ENCODE peak calls at places on chromosome 20, in four cellular contexts. E is fibroblast of lung, I is NB4, H is brain microvascular endothelial cell. Q is an unnamed sample.
A peak's percentile ranks its signal among the peaks of the same experiment; 100 is the strongest.

GRCh38 chr20:47243906-47244305 is 112.6 kb downstream of the ZMYND8 start:
- DNase-seq in E (no peak), I (no peak), H (no peak), Q (no peak)

GRCh38 chr20:22430746-22431168 is 153.6 kb downstream of the FOXA2 start:
- DNase-seq in E (no peak), I (no peak), H (no peak), Q (no peak)

GRCh38 chr20:9185511-9185910 is 116.6 kb downstream of the PLCB4 start:
- DNase-seq in E (peak; percentile 49), I (no peak), H (peak; percentile 62), Q (peak; percentile 4)

GRCh38 chr20:9884061-9884460 is 45.2 kb upstream of the PAK5 start:
- DNase-seq in E (no peak), I (no peak), H (no peak), Q (peak; percentile 17)

GRCh38 chr20:50518270-50518721 is 8.1 kb downstream of the PTPN1 start:
- DNase-seq in E (peak; percentile 68), I (no peak), H (no peak), Q (peak; percentile 38)

GRCh38 chr20:48129319-48129973 is 344.2 kb upstream of the SULF2 start:
- DNase-seq in E (no peak), I (no peak), H (no peak), Q (no peak)

GRCh38 chr20:49890651-49891361 is 24.5 kb downstream of the SPATA2 start:
- DNase-seq in E (no peak), I (no peak), H (peak; percentile 18), Q (no peak)

GRCh38 chr20:62406635-62407176 is 379 bp downstream of the CABLES2 start:
- DNase-seq in E (no peak), I (no peak), H (no peak), Q (no peak)

GRCh38 chr20:63977392-63978276 is 1.8 kb downstream of the SAMD10 start:
- DNase-seq in E (peak; percentile 76), I (peak; percentile 96), H (peak; percentile 83), Q (peak; percentile 55)
- H3K4me3 ChIP-seq in E (no peak overlapping the region), I (peak overlapping the region; percentile 48), H (no peak overlapping the region), Q (no peak overlapping the region)

GRCh38 chr20:3228750-3229032 is 10.3 kb downstream of the SLC4A11 start:
- DNase-seq in E (no peak), I (no peak), H (no peak), Q (no peak)
- H3K4me3 ChIP-seq in E (no peak overlapping the region), I (no peak overlapping the region), H (no peak overlapping the region), Q (no peak overlapping the region)

GRCh38 chr20:32304121-32304520 is 26.7 kb downstream of the KIF3B start:
- DNase-seq in E (no peak), I (no peak), H (no peak), Q (no peak)
- H3K4me3 ChIP-seq in E (no peak overlapping the region), I (no peak overlapping the region), H (no peak overlapping the region), Q (no peak overlapping the region)

DNA sequence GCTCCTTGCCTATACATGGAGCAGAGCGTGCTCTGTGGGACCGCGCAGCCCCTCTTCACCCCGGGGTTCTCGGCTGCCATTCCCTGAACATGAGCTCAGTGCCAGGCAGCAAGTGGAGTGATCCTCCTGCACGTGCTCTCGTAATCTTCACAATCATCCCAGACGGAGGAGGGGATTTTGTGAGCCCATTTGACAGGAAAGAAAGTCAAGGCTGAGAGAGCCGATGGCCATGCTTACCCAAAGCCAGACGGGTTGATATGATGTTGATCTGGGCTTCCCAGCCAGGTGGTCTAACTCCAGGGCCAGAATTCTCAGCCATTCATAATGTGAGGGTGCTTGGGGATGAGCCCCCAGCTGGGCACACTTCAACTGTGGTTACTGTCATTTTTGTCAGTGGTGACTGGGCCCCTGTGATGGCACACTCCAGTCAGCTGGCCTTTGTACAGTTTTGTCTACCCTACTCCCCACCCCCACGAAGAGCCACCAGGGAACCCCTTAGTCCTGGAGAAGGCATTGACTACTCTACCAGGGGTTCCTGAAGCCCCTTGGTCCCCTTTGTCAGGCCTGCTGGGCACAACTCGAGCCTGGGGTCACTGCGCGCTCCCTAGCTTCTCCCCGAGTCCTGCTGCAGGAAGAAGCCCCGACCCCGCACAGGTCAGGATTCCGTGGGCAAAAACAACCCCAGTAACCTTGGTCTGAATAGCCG is 1.5 kb downstream of the APCDD1L start:
- DNase-seq in E (no peak), I (no peak), H (no peak), Q (no peak)
- H3K4me3 ChIP-seq in E (no peak overlapping the region), I (no peak overlapping the region), H (peak overlapping the region; percentile 66), Q (no peak overlapping the region)

DNA sequence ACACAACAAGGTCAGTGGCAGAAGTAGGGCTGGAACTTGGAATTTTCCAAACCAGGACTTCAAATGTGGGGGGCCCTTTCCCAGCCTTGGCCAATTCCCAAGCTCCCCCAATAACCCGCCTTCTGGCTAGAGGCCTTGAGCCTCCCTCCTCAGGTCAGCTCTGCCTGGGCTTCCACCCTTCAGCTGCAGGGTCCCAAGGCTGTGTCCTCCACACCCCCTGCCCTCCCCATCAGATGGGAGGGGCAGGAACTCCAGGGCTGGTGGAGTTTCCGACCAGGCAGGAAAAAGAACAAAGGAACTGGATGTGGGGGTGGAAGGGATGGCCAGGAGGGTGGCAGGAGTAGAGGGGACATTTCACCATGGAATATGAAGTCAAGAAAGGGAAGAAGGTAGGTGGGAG is at the start of gene CCM2L:
- DNase-seq in E (no peak), I (no peak), H (no peak), Q (no peak)
- H3K4me3 ChIP-seq in E (no peak within 1 kb of the TSS), I (no peak within 1 kb of the TSS), H (no peak within 1 kb of the TSS), Q (no peak within 1 kb of the TSS)

DNA sequence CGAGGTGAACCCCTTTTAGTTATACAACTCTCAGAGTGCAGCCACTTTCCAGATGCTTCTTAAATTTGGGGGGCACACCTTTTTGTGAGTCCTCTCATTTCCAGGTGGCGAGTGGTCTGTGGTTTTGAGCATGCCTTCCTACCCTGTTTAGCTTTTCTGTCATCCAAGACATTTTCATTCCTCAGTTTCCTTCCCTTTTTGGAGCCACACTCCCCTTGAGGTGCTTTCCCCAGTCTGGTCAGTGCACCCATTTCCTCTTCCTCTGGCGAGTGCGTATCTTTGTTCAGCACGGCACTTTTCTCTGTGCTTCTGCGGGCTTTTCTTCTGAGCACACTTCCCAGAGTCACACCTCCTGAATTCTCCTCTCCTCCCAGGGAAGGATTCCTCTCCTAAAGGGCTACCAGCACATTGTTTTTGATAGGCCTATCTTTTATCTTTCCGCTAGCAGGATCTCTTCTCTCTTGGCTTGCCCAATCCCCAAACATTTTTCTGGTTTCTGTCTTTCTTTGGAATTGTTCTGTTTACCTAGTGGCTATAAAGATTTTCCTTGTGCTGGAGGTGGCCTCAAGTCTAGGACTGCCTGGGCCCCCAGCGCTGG is 1.4 kb downstream of the PHF20 start:
- DNase-seq in E (no peak), I (peak; percentile 70), H (peak; percentile 33), Q (peak; percentile 30)
- H3K4me3 ChIP-seq in E (peak overlapping the region; percentile 87), I (peak overlapping the region; percentile 92), H (peak overlapping the region; percentile 91), Q (peak overlapping the region; percentile 83)

GRCh38 chr20:32330555-32330897 is 27.6 kb upstream of the ASXL1 start:
- DNase-seq in E (no peak), I (no peak), H (no peak), Q (no peak)

GRCh38 chr20:32333181-32333987 is 24.7 kb upstream of the ASXL1 start:
- DNase-seq in E (no peak), I (no peak), H (no peak), Q (no peak)

GRCh38 chr20:32332614-32333013 is 25.5 kb upstream of the ASXL1 start:
- DNase-seq in E (peak; percentile 25), I (no peak), H (peak; percentile 61), Q (peak; percentile 90)

GRCh38 chr20:32336918-32337347 is 21.2 kb upstream of the ASXL1 start:
- DNase-seq in E (peak; percentile 69), I (peak; percentile 85), H (no peak), Q (peak; percentile 39)

GRCh38 chr20:32333988-32334885 is 23.9 kb upstream of the ASXL1 start:
- DNase-seq in E (no peak), I (peak; percentile 14), H (no peak), Q (peak; percentile 44)
- H3K4me3 ChIP-seq in E (no peak overlapping the region), I (no peak overlapping the region), H (no peak overlapping the region), Q (no peak overlapping the region)

GRCh38 chr20:854601-855000 is 21.1 kb downstream of the FAM110A start:
- DNase-seq in E (no peak), I (no peak), H (no peak), Q (peak; percentile 59)

GRCh38 chr20:856361-856775 is 22.9 kb downstream of the FAM110A start:
- DNase-seq in E (peak; percentile 51), I (no peak), H (peak; percentile 22), Q (peak; percentile 98)

GRCh38 chr20:858011-858410 is 24.5 kb downstream of the FAM110A start:
- DNase-seq in E (no peak), I (no peak), H (no peak), Q (peak; percentile 93)

GRCh38 chr20:855466-856360 is 22.2 kb downstream of the FAM110A start:
- DNase-seq in E (no peak), I (no peak), H (no peak), Q (peak; percentile 87)

GRCh38 chr20:853406-853996 is 20.0 kb downstream of the FAM110A start:
- DNase-seq in E (no peak), I (no peak), H (no peak), Q (no peak)
- H3K4me3 ChIP-seq in E (no peak overlapping the region), I (no peak overlapping the region), H (no peak overlapping the region), Q (no peak overlapping the region)

GRCh38 chr20:63860325-63861051 is 810 bp upstream of the ABHD16B start:
- DNase-seq in E (no peak), I (peak; percentile 68), H (no peak), Q (no peak)

GRCh38 chr20:63863021-63863797 is 1.9 kb upstream of the TPD52L2 start:
- DNase-seq in E (no peak), I (no peak), H (no peak), Q (no peak)

GRCh38 chr20:63861365-63861934 is at the start of gene ABHD16B:
- DNase-seq in E (no peak), I (no peak), H (no peak), Q (no peak)

GRCh38 chr20:63863798-63864544 is 1.1 kb upstream of the TPD52L2 start:
- DNase-seq in E (peak; percentile 78), I (peak; percentile 99), H (peak; percentile 52), Q (peak; percentile 77)

GRCh38 chr20:63861981-63862901 is 943 bp downstream of the ABHD16B start:
- DNase-seq in E (no peak), I (no peak), H (no peak), Q (no peak)
- H3K4me3 ChIP-seq in E (no peak overlapping the region), I (no peak overlapping the region), H (no peak overlapping the region), Q (no peak overlapping the region)

GRCh38 chr20:44746367-44747165 is 901 bp downstream of the KCNK15 start:
- DNase-seq in E (no peak), I (no peak), H (no peak), Q (no peak)
- H3K4me3 ChIP-seq in E (peak overlapping the region; percentile 37), I (no peak overlapping the region), H (peak overlapping the region; percentile 39), Q (peak overlapping the region; percentile 35)

Q was measured in bronchial epithelial cell.